ENCODE peak calls at places on chromosome 22, in nine cellular contexts. Q is CD8-positive, alpha-beta memory T cell; J is MM.1S; D is ACHN; O is germinal center; R is HL-60; M is nephron progenitor cell; P is AG10803; A is stimulated activated naive B cell treated with anti-CD40 and anti-IgM and Interleukin-4, amounts not matched to agents 10 μg/mL and 1 μg/mL and 100 μg/mL, for 72 hours. U is an unnamed sample.

GRCh38 chr22:47806894-47807293 is 1044.4 kb downstream of the TBC1D22A start:
- DNase-seq in Q (no peak), J (no peak), D (no peak), O (no peak), R (no peak), M (no peak), P (no peak), A (no peak), U (no peak)

GRCh38 chr22:49976439-49977175 is 16.0 kb downstream of the PIM3 start:
- DNase-seq in Q (peak; percentile 53), J (no peak), D (no peak), O (peak; percentile 78), R (no peak), M (no peak), P (no peak), A (peak; percentile 76), U (no peak)

GRCh38 chr22:31550871-31551370 is 54.6 kb downstream of the SFI1 start:
- DNase-seq in Q (no peak), J (no peak), D (no peak), O (no peak), R (no peak), M (no peak), P (no peak), A (no peak), U (no peak)

GRCh38 chr22:33401291-33401690 is 343.1 kb upstream of the SYN3 start:
- DNase-seq in Q (no peak), J (no peak), D (peak; percentile 53), O (no peak), R (no peak), M (no peak), P (no peak), A (no peak), U (no peak)

GRCh38 chr22:32764330-32765116 is 37.0 kb upstream of the TIMP3 start:
- DNase-seq in Q (no peak), J (no peak), D (no peak), O (no peak), R (no peak), M (no peak), P (peak; percentile 93), A (no peak), U (peak; percentile 70)

GRCh38 chr22:44689173-44689572 is 12.8 kb upstream of the PRR5 start:
- DNase-seq in Q (no peak), J (no peak), D (no peak), O (no peak), R (no peak), M (no peak), P (no peak), A (no peak), U (no peak)

GRCh38 chr22:49197500-49197899 is 630.2 kb downstream of the BRD1 start:
- DNase-seq in Q (no peak), J (no peak), D (no peak), O (no peak), R (no peak), M (peak; percentile 45), P (no peak), A (no peak), U (peak; percentile 32)

GRCh38 chr22:37545703-37546435 is 14.4 kb upstream of the CDC42EP1 start:
- DNase-seq in Q (no peak), J (no peak), D (peak; percentile 89), O (no peak), R (no peak), M (peak; percentile 90), P (peak; percentile 96), A (no peak), U (peak; percentile 93)

GRCh38 chr22:30717331-30717921 is 22.8 kb downstream of the OSBP2 start:
- DNase-seq in Q (no peak), J (no peak), D (peak; percentile 23), O (no peak), R (no peak), M (no peak), P (peak; percentile 80), A (no peak), U (no peak)

GRCh38 chr22:35746248-35746647 is 28.6 kb downstream of the APOL5 start:
- DNase-seq in Q (no peak), J (no peak), D (no peak), O (no peak), R (no peak), M (no peak), P (no peak), A (no peak), U (no peak)

GRCh38 chr22:24069721-24070120 is 58.6 kb downstream of the CABIN1 start:
- DNase-seq in Q (no peak), J (peak; percentile 91), D (no peak), O (peak; percentile 62), R (no peak), M (no peak), P (no peak), A (peak; percentile 27), U (no peak)

GRCh38 chr22:35114296-35114980 is 48.5 kb downstream of the ISX start:
- DNase-seq in Q (no peak), J (no peak), D (no peak), O (no peak), R (no peak), M (no peak), P (no peak), A (no peak), U (no peak)